ENCODE peak calls at places on chromosome 17, in five cellular contexts. O, D, G, H and X are unnamed samples.

GRCh38 chr17:82042649-82043048 is 5.2 kb upstream of the DCXR start:
- DNase-seq in O (no peak), D (no peak), G (no peak), H (no peak), X (no peak)

GRCh38 chr17:41507315-41507880 is 2.0 kb upstream of the KRT13 start:
- DNase-seq in O (no peak), D (no peak), G (no peak), H (no peak), X (no peak)

GRCh38 chr17:82536220-82537201 is 17.0 kb downstream of the FOXK2 start:
- DNase-seq in O (peak; percentile 40), D (peak; percentile 76), G (no peak), H (peak; percentile 82), X (peak; percentile 25)

GRCh38 chr17:41118721-41119120 is 548 bp upstream of the KRTAP4-11 start:
- DNase-seq in O (no peak), D (no peak), G (no peak), H (no peak), X (no peak)

GRCh38 chr17:28746611-28747045 is 2.8 kb downstream of the TRAF4 start:
- DNase-seq in O (no peak), D (no peak), G (no peak), H (no peak), X (no peak)

GRCh38 chr17:58534331-58534730 is 19.9 kb upstream of the MTMR4 start:
- DNase-seq in O (no peak), D (no peak), G (no peak), H (no peak), X (no peak)

GRCh38 chr17:55588858-55589257 is 77.6 kb upstream of the SMIM36 start:
- DNase-seq in O (no peak), D (no peak), G (no peak), H (peak; percentile 75), X (no peak)

GRCh38 chr17:5047446-5047845 is 12.2 kb upstream of the SLC52A1 start:
- DNase-seq in O (no peak), D (no peak), G (no peak), H (no peak), X (no peak)

GRCh38 chr17:55757659-55758058 is 6.8 kb downstream of the PCTP start:
- DNase-seq in O (no peak), D (no peak), G (no peak), H (no peak), X (no peak)

GRCh38 chr17:64115871-64116534 is 13.9 kb downstream of the ERN1 start:
- DNase-seq in O (no peak), D (no peak), G (peak; percentile 30), H (peak; percentile 92), X (no peak)

GRCh38 chr17:82893779-82894178 is 54.0 kb upstream of the ZNF750 start:
- DNase-seq in O (no peak), D (no peak), G (no peak), H (peak; percentile 44), X (no peak)

GRCh38 chr17:44556114-44556853 is 1.0 kb upstream of the FZD2 start:
- DNase-seq in O (peak; percentile 46), D (peak; percentile 72), G (peak; percentile 84), H (peak; percentile 80), X (peak; percentile 19)

GRCh38 chr17:18224428-18225120 is 861 bp upstream of the LLGL1 start:
- DNase-seq in O (no peak), D (no peak), G (no peak), H (peak; percentile 32), X (peak; percentile 42)

GRCh38 chr17:66949501-66949900 is 15.0 kb upstream of the CACNG4 start:
- DNase-seq in O (no peak), D (no peak), G (no peak), H (no peak), X (no peak)

GRCh38 chr17:1322469-1322868 is 43.0 kb downstream of the TRARG1 start:
- DNase-seq in O (no peak), D (no peak), G (no peak), H (no peak), X (no peak)

GRCh38 chr17:35788504-35788998 is 6.9 kb downstream of the MMP28 start:
- DNase-seq in O (no peak), D (peak; percentile 65), G (peak; percentile 91), H (peak; percentile 94), X (no peak)

GRCh38 chr17:2369039-2369438 is 31.7 kb downstream of the SGSM2 start:
- DNase-seq in O (no peak), D (no peak), G (no peak), H (peak; percentile 28), X (no peak)

GRCh38 chr17:55612691-55613141 is 101.5 kb upstream of the SMIM36 start:
- DNase-seq in O (no peak), D (no peak), G (no peak), H (peak; percentile 86), X (no peak)

GRCh38 chr17:39801055-39801454 is 63.1 kb downstream of the IKZF3 start:
- DNase-seq in O (no peak), D (no peak), G (no peak), H (no peak), X (no peak)

GRCh38 chr17:45970659-45971058 is 28.4 kb upstream of the STH start:
- DNase-seq in O (no peak), D (no peak), G (no peak), H (no peak), X (no peak)

DNA sequence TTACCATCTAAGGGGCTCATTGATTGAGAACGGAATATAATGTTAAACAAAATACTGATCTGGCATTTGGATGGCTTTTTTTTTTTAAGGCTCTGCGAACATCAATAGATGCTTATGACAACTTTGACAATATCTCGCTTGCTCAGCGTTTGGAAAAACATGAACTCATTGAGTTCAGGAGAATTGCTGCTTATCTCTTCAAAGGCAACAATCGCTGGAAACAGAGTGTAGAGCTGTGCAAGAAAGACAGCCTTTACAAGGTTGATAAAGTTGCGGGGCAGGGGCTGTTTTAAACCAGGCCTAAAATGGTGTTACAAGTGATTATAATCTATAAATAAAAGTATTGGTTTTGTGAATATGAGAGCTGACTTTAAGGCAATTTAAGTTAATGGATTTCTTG is 22.3 kb downstream of the PTRH2 start:
- DNase-seq in O (no peak), D (no peak), G (no peak), H (no peak), X (no peak)
- H3K4me1 ChIP-seq in O (no peaks in the 10 kb centered on the region), D (peaks cover under 1% of the 10 kb centered on the region), G (no peaks in the 10 kb centered on the region), H (no peaks in the 10 kb centered on the region), X (peaks cover 11% of the 10 kb centered on the region)

DNA sequence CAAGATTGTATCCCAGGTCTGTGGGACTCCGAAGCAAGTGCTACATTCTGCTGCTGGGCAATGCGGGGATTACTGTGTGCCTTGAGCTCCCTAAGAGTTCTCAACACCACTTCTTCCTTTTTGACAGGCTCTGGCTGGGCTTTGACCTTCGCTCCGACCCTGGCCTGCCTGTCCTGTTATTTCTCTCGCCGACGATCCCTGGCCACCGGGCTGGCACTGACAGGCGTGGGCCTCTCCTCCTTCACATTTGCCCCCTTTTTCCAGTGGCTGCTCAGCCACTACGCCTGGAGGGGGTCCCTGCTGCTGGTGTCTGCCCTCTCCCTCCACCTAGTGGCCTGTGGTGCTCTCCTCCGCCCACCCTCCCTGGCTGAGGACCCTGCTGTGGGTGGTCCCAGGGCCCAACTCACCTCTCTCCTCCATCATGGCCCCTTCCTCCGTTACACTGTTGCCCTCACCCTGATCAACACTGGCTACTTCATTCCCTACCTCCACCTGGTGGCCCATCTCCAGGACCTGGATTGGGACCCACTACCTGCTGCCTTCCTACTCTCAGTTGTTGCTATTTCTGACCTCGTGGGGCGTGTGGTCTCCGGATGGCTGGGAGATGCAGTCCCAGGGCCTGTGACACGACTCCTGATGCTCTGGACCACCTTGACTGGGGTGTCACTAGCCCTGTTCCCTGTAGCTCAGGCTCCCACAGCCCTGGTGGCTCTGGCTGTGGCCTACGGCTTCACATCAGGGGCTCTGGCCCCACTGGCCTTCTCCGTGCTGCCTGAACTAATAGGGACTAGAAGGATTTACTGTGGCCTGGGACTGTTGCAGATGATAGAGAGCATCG is 2.4 kb downstream of the SLC16A13 start:
- DNase-seq in O (no peak), D (no peak), G (no peak), H (no peak), X (no peak)
- TF ChIP-seq CTCF in O (no peak), D (no peak), G (no peak), H (no peak), X (no peak)

GRCh38 chr17:65374966-65375365 is 186.5 kb downstream of the AXIN2 start:
- DNase-seq in O (no peak), D (no peak), G (no peak), H (no peak), X (no peak)
- H3K4me3 ChIP-seq in O (no peak overlapping the region), D (no peak overlapping the region), G (no peak overlapping the region), H (no peak overlapping the region), X (no peak overlapping the region)

GRCh38 chr17:76968707-76969597 is 100.7 kb downstream of the MGAT5B start:
- DNase-seq in O (no peak), D (no peak), G (no peak), H (no peak), X (no peak)

GRCh38 chr17:76967762-76968161 is 99.6 kb downstream of the MGAT5B start:
- DNase-seq in O (no peak), D (no peak), G (no peak), H (no peak), X (no peak)

GRCh38 chr17:76972046-76972641 is 103.9 kb downstream of the MGAT5B start:
- DNase-seq in O (no peak), D (no peak), G (no peak), H (no peak), X (no peak)

GRCh38 chr17:76966486-76967181 is 98.4 kb downstream of the MGAT5B start:
- DNase-seq in O (no peak), D (no peak), G (no peak), H (no peak), X (no peak)

GRCh38 chr17:76969598-76970172 is 101.5 kb downstream of the MGAT5B start:
- DNase-seq in O (no peak), D (no peak), G (no peak), H (no peak), X (no peak)
- H3K4me1 ChIP-seq in O (peaks cover 16% of the 10 kb centered on the region), D (peaks cover 8% of the 10 kb centered on the region), G (peaks cover 8% of the 10 kb centered on the region), H (no peaks in the 10 kb centered on the region), X (peaks cover 14% of the 10 kb centered on the region)